ENCODE peak calls at places on chromosomes 16 and 17, in four cellular contexts. D is Kasumi-1; N is NCI-H1436; F is stimulated activated CD4-positive, alpha-beta T cell treated with anti-CD3 and anti-CD28 coated beads, TNF-alpha, amount 100 ng/mL, for 4 hours. T is an unnamed sample.

GRCh38 chr17:39629894-39630293 is 3.1 kb downstream of the PPP1R1B start:
- DNase-seq in D (no peak), N (no peak), F (no peak), T (no peak)

GRCh38 chr16:82609140-82609539 is 17.6 kb upstream of the CDH13 start:
- DNase-seq in D (no peak), N (no peak), F (no peak), T (no peak)

GRCh38 chr16:30948087-30948955 is 547 bp upstream of the ORAI3 start:
- DNase-seq in D (no peak), N (peak; percentile 37), F (no peak), T (peak; percentile 53)

GRCh38 chr17:10061131-10061581 is 137.2 kb downstream of the GAS7 start:
- DNase-seq in D (no peak), N (no peak), F (no peak), T (no peak)

GRCh38 chr16:69567031-69567680 is 1.4 kb downstream of the NFAT5 start:
- DNase-seq in D (peak; percentile 52), N (no peak), F (no peak), T (peak; percentile 43)

GRCh38 chr17:42194133-42194899 is at the start of gene GHDC:
- DNase-seq in D (peak; percentile 87), N (peak; percentile 81), F (peak; percentile 63), T (peak; percentile 73)

GRCh38 chr17:53722407-53722806 is 100.3 kb upstream of the KIF2B start:
- DNase-seq in D (peak; percentile 20), N (no peak), F (no peak), T (no peak)

GRCh38 chr17:66304304-66305174 is 2.1 kb downstream of the PRKCA start:
- DNase-seq in D (peak; percentile 50), N (peak; percentile 52), F (no peak), T (no peak)

GRCh38 chr17:12866244-12866643 is 76.9 kb downstream of the ARHGAP44 start:
- DNase-seq in D (no peak), N (no peak), F (no peak), T (no peak)

GRCh38 chr16:35188288-35189155 is 1729.1 kb downstream of the TP53TG3F start:
- DNase-seq in D (no peak), N (peak; percentile 12), F (no peak), T (peak; percentile 1)

GRCh38 chr16:72094266-72094610 is 591 bp downstream of the DHX38 start:
- DNase-seq in D (peak; percentile 42), N (no peak), F (peak; percentile 38), T (no peak)

GRCh38 chr16:23351360-23351759 is 49.3 kb downstream of the SCNN1B start:
- DNase-seq in D (no peak), N (no peak), F (no peak), T (no peak)

GRCh38 chr16:83420206-83420760 is 387.5 kb upstream of the HSBP1 start:
- DNase-seq in D (peak; percentile 1), N (no peak), F (no peak), T (no peak)

GRCh38 chr17:1834378-1835149 is 4.8 kb downstream of the RPA1 start:
- DNase-seq in D (no peak), N (no peak), F (no peak), T (no peak)

GRCh38 chr16:86578499-86579267 is at the start of gene FOXL1:
- DNase-seq in D (no peak), N (no peak), F (no peak), T (no peak)

GRCh38 chr16:89491238-89491869 is 993 bp upstream of the ANKRD11 start:
- DNase-seq in D (peak; percentile 73), N (no peak), F (no peak), T (no peak)

GRCh38 chr16:17723735-17724134 is 253.0 kb upstream of the XYLT1 start:
- DNase-seq in D (no peak), N (no peak), F (no peak), T (no peak)

GRCh38 chr16:4690946-4691665 is 2.3 kb upstream of the NUDT16L1 start:
- DNase-seq in D (peak; percentile 28), N (no peak), F (no peak), T (no peak)

GRCh38 chr16:81585785-81586184 is 141.2 kb downstream of the CMIP start:
- DNase-seq in D (peak; percentile 40), N (no peak), F (no peak), T (peak; percentile 2)

GRCh38 chr17:74860229-74860998 is 729 bp upstream of the GRIN2C start:
- DNase-seq in D (peak; percentile 54), N (peak; percentile 16), F (no peak), T (no peak)

GRCh38 chr16:51434567-51435198 is 283.6 kb upstream of the SALL1 start:
- DNase-seq in D (no peak), N (no peak), F (no peak), T (no peak)

GRCh38 chr17:67647482-67647881 is 70.3 kb upstream of the NOL11 start:
- DNase-seq in D (no peak), N (no peak), F (no peak), T (no peak)

GRCh38 chr17:16444258-16444886 is 29.0 kb downstream of the TRPV2 start:
- DNase-seq in D (peak; percentile 27), N (no peak), F (no peak), T (no peak)

GRCh38 chr17:58352843-58353719 is 1.1 kb upstream of the SUPT4H1 start:
- DNase-seq in D (no peak), N (no peak), F (no peak), T (peak; percentile 58)

GRCh38 chr16:8026450-8026849 is 563.9 kb downstream of the TMEM114 start:
- DNase-seq in D (peak; percentile 1), N (no peak), F (no peak), T (no peak)

GRCh38 chr17:41785876-41786226 is 660 bp downstream of the JUP start:
- DNase-seq in D (peak; percentile 72), N (no peak), F (no peak), T (peak; percentile 37)

GRCh38 chr17:20279631-20280030 is 187.7 kb downstream of the LGALS9B start:
- DNase-seq in D (no peak), N (no peak), F (no peak), T (no peak)

GRCh38 chr17:61678339-61678738 is 87.3 kb upstream of the NACA2 start:
- DNase-seq in D (no peak), N (peak; percentile 71), F (no peak), T (no peak)

GRCh38 chr17:64020068-64020766 is at the start of gene ICAM2:
- DNase-seq in D (peak; percentile 78), N (no peak), F (peak; percentile 81), T (no peak)

GRCh38 chr16:52501746-52502145 is 45.2 kb downstream of the TOX3 start:
- DNase-seq in D (no peak), N (no peak), F (no peak), T (no peak)

GRCh38 chr17:27821318-27821717 is 21.0 kb upstream of the NOS2 start:
- DNase-seq in D (no peak), N (no peak), F (no peak), T (no peak)

GRCh38 chr16:68370921-68371651 is 60.3 kb downstream of the PRMT7 start:
- DNase-seq in D (no peak), N (no peak), F (no peak), T (no peak)

GRCh38 chr16:84816485-84816884 is 3.3 kb upstream of the CRISPLD2 start:
- DNase-seq in D (no peak), N (no peak), F (no peak), T (no peak)

GRCh38 chr17:64063766-64064224 is 43.4 kb upstream of the ICAM2 start:
- DNase-seq in D (peak; percentile 12), N (no peak), F (peak; percentile 40), T (no peak)

GRCh38 chr17:34420254-34420766 is 57.3 kb upstream of the CCL1 start:
- DNase-seq in D (peak; percentile 81), N (peak; percentile 62), F (peak; percentile 43), T (peak; percentile 24)

GRCh38 chr17:80942360-80943345 is 49.0 kb upstream of the CHMP6 start:
- DNase-seq in D (no peak), N (no peak), F (no peak), T (no peak)

GRCh38 chr17:19301274-19301946 is 61.1 kb downstream of the B9D1 start:
- DNase-seq in D (no peak), N (no peak), F (no peak), T (no peak)

GRCh38 chr17:15343749-15344148 is 2.4 kb upstream of the TEKT3 start:
- DNase-seq in D (no peak), N (no peak), F (no peak), T (no peak)

GRCh38 chr17:65630502-65630901 is 69.1 kb upstream of the AXIN2 start:
- DNase-seq in D (no peak), N (no peak), F (no peak), T (no peak)

GRCh38 chr16:1045363-1046270 is 26.9 kb upstream of the SSTR5 start:
- DNase-seq in D (no peak), N (no peak), F (no peak), T (no peak)